ENCODE peak calls at places on chromosomes 12 and 14, in five cellular contexts. One of them, this sample, is unnamed.

GRCh38 chr12:27743601-27744000 is 33.0 kb downstream of the MRPS35 start:
- DNase-seq in iPS DF 6.9: no peak
- DNase-seq in A673: no peak
- DNase-seq in tibial nerve: no peak
- DNase-seq in CD8-positive, alpha-beta T cell: no peak
- DNase-seq in this sample: no peak

GRCh38 chr12:84336231-84336630 is 576.4 kb downstream of the SLC6A15 start:
- DNase-seq in iPS DF 6.9: no peak
- DNase-seq in A673: no peak
- DNase-seq in tibial nerve: no peak
- DNase-seq in CD8-positive, alpha-beta T cell: no peak
- DNase-seq in this sample: no peak

GRCh38 chr12:45415393-45415817 is 199.5 kb downstream of the ANO6 start:
- DNase-seq in iPS DF 6.9: no peak
- DNase-seq in A673: peak; percentile 72
- DNase-seq in tibial nerve: no peak
- DNase-seq in CD8-positive, alpha-beta T cell: no peak
- DNase-seq in this sample: no peak

GRCh38 chr14:93928184-93929047 is 1.3 kb downstream of the FAM181A start:
- DNase-seq in iPS DF 6.9: no peak
- DNase-seq in A673: no peak
- DNase-seq in tibial nerve: no peak
- DNase-seq in CD8-positive, alpha-beta T cell: no peak
- DNase-seq in this sample: no peak

GRCh38 chr12:77625441-77625840 is 205.3 kb upstream of the NAV3 start:
- DNase-seq in iPS DF 6.9: no peak
- DNase-seq in A673: no peak
- DNase-seq in tibial nerve: no peak
- DNase-seq in CD8-positive, alpha-beta T cell: no peak
- DNase-seq in this sample: no peak

GRCh38 chr14:56300495-56300894 is 182.3 kb downstream of the PELI2 start:
- DNase-seq in iPS DF 6.9: no peak
- DNase-seq in A673: peak; percentile 40
- DNase-seq in tibial nerve: no peak
- DNase-seq in CD8-positive, alpha-beta T cell: no peak
- DNase-seq in this sample: no peak

GRCh38 chr12:102939670-102940222 is 17.7 kb upstream of the ASCL1 start:
- DNase-seq in iPS DF 6.9: no peak
- DNase-seq in A673: no peak
- DNase-seq in tibial nerve: no peak
- DNase-seq in CD8-positive, alpha-beta T cell: no peak
- DNase-seq in this sample: no peak

GRCh38 chr12:27733052-27733656 is 22.5 kb downstream of the MRPS35 start:
- DNase-seq in iPS DF 6.9: no peak
- DNase-seq in A673: peak; percentile 45
- DNase-seq in tibial nerve: no peak
- DNase-seq in CD8-positive, alpha-beta T cell: no peak
- DNase-seq in this sample: peak; percentile 24

GRCh38 chr12:44159870-44160269 is 324.0 kb downstream of the TMEM117 start:
- DNase-seq in iPS DF 6.9: no peak
- DNase-seq in A673: no peak
- DNase-seq in tibial nerve: no peak
- DNase-seq in CD8-positive, alpha-beta T cell: no peak
- DNase-seq in this sample: no peak

GRCh38 chr12:78703820-78704525 is 160.6 kb upstream of the SYT1 start:
- DNase-seq in iPS DF 6.9: no peak
- DNase-seq in A673: peak; percentile 85
- DNase-seq in tibial nerve: no peak
- DNase-seq in CD8-positive, alpha-beta T cell: no peak
- DNase-seq in this sample: no peak

GRCh38 chr12:39966738-39967137 is 139.1 kb downstream of the SLC2A13 start:
- DNase-seq in iPS DF 6.9: no peak
- DNase-seq in A673: no peak
- DNase-seq in tibial nerve: no peak
- DNase-seq in CD8-positive, alpha-beta T cell: no peak
- DNase-seq in this sample: no peak

GRCh38 chr12:88810806-88811205 is 230.5 kb upstream of the KITLG start:
- DNase-seq in iPS DF 6.9: no peak
- DNase-seq in A673: no peak
- DNase-seq in tibial nerve: no peak
- DNase-seq in CD8-positive, alpha-beta T cell: no peak
- DNase-seq in this sample: no peak

GRCh38 chr12:52389313-52390207 is 4.1 kb upstream of the KRT84 start:
- DNase-seq in iPS DF 6.9: no peak
- DNase-seq in A673: no peak
- DNase-seq in tibial nerve: no peak
- DNase-seq in CD8-positive, alpha-beta T cell: no peak
- DNase-seq in this sample: no peak

GRCh38 chr14:75523771-75524171 is 1.5 kb downstream of the BATF start:
- DNase-seq in iPS DF 6.9: no peak
- DNase-seq in A673: no peak
- DNase-seq in tibial nerve: no peak
- DNase-seq in CD8-positive, alpha-beta T cell: no peak
- DNase-seq in this sample: no peak

GRCh38 chr12:27355486-27355885 is 22.9 kb downstream of the BMAL2 start:
- DNase-seq in iPS DF 6.9: no peak
- DNase-seq in A673: no peak
- DNase-seq in tibial nerve: no peak
- DNase-seq in CD8-positive, alpha-beta T cell: no peak
- DNase-seq in this sample: no peak

GRCh38 chr12:72241552-72241951 is 30.6 kb upstream of the TRHDE start:
- DNase-seq in iPS DF 6.9: no peak
- DNase-seq in A673: no peak
- DNase-seq in tibial nerve: no peak
- DNase-seq in CD8-positive, alpha-beta T cell: no peak
- DNase-seq in this sample: no peak

GRCh38 chr12:114668151-114668891 is 15.7 kb downstream of the TBX3 start:
- DNase-seq in iPS DF 6.9: no peak
- DNase-seq in A673: peak; percentile 62
- DNase-seq in tibial nerve: peak; percentile 56
- DNase-seq in CD8-positive, alpha-beta T cell: no peak
- DNase-seq in this sample: no peak

GRCh38 chr14:92005019-92005418 is 34.8 kb downstream of the TRIP11 start:
- DNase-seq in iPS DF 6.9: no peak
- DNase-seq in A673: no peak
- DNase-seq in tibial nerve: no peak
- DNase-seq in CD8-positive, alpha-beta T cell: no peak
- DNase-seq in this sample: peak; percentile 20

GRCh38 chr14:32028599-32028998 is 48.5 kb upstream of the ARHGAP5 start:
- DNase-seq in iPS DF 6.9: no peak
- DNase-seq in A673: no peak
- DNase-seq in tibial nerve: no peak
- DNase-seq in CD8-positive, alpha-beta T cell: no peak
- DNase-seq in this sample: no peak

GRCh38 chr12:53236443-53237111 is 4.6 kb upstream of the RARG start:
- DNase-seq in iPS DF 6.9: no peak
- DNase-seq in A673: no peak
- DNase-seq in tibial nerve: no peak
- DNase-seq in CD8-positive, alpha-beta T cell: no peak
- DNase-seq in this sample: peak; percentile 91

DNA sequence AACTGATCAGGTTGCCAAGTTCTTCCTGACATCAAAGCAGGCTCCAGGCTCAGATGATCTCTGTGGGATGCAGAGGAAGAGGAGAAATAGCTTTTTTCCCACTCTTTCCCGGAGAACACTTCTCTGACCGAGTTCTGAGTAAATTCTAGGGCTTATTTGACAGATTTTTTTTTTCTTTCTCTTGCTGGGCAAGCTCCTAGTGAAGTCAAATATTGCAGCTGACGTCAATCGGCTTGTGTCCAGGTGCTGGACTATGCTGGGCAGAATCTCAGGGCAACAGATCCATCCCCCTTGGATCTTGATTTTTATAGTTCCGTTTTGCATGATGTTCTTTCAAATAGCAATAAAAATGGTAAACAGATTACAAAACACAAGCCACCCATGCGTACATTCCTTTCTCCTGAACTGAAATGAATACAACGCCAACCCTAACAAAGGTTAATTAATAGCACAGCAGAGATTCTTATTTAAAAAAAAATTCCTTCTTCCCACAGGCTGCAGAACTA is 182.2 kb downstream of the NOVA1 start:
- DNase-seq in iPS DF 6.9: no peak
- DNase-seq in A673: no peak
- DNase-seq in tibial nerve: peak; percentile 77
- DNase-seq in CD8-positive, alpha-beta T cell: no peak
- DNase-seq in this sample: no peak
- H3K4me3 ChIP-seq in iPS DF 6.9: no peak overlapping the region
- H3K4me3 ChIP-seq in A673: no peak overlapping the region
- H3K4me3 ChIP-seq in tibial nerve: no peak overlapping the region
- H3K4me3 ChIP-seq in CD8-positive, alpha-beta T cell: no peak overlapping the region
- H3K4me3 ChIP-seq in this sample: no peak overlapping the region

DNA sequence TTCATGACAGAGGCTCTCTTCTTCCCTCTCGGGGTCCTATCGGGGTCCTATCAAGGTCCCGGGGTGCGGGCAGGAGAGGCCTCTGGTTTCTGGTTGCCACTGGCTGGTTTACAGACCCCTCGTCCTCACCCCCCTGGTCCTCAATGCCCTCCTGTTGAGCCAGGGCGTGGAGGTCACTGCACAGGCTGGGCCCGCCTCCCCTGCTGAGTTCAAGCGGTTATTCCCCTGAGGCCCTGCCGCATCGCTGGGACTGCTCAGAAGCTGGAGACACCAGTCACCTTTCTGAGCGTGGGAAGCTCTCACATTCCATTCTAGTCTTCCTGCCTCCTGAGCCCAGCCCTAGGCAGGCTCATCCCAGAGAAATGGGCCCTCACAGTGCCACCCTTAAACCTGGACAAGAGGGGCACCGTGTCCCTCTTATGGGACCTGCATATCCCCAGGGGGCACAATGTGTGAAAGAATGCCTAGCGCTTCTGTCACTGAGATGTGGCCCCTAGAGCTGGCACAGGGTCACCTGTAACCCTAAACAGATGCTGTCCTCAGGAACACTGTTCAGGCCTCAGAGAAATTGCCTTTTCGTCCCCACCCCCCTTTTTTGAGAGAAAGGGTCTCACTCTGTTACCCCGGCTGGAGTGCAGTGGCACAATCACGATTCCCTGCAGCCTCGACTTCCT is 177.7 kb upstream of the RGS6 start:
- DNase-seq in iPS DF 6.9: no peak
- DNase-seq in A673: no peak
- DNase-seq in tibial nerve: no peak
- DNase-seq in CD8-positive, alpha-beta T cell: no peak
- DNase-seq in this sample: no peak
- H3K36me3 ChIP-seq in iPS DF 6.9: no peaks in the 10 kb centered on the region
- H3K36me3 ChIP-seq in A673: no peaks in the 10 kb centered on the region
- H3K36me3 ChIP-seq in tibial nerve: no peaks in the 10 kb centered on the region
- H3K36me3 ChIP-seq in CD8-positive, alpha-beta T cell: no peaks in the 10 kb centered on the region
- H3K36me3 ChIP-seq in this sample: no peaks in the 10 kb centered on the region

GRCh38 chr12:96862326-96862725 is 44.7 kb upstream of the NEDD1 start:
- DNase-seq in iPS DF 6.9: no peak
- DNase-seq in A673: no peak
- DNase-seq in tibial nerve: no peak
- DNase-seq in CD8-positive, alpha-beta T cell: no peak
- DNase-seq in this sample: no peak
- H3K27ac ChIP-seq in iPS DF 6.9: no peak overlapping the region
- H3K27ac ChIP-seq in A673: no peak overlapping the region
- H3K27ac ChIP-seq in tibial nerve: no peak overlapping the region
- H3K27ac ChIP-seq in CD8-positive, alpha-beta T cell: no peak overlapping the region
- H3K27ac ChIP-seq in this sample: no peak overlapping the region

DNA sequence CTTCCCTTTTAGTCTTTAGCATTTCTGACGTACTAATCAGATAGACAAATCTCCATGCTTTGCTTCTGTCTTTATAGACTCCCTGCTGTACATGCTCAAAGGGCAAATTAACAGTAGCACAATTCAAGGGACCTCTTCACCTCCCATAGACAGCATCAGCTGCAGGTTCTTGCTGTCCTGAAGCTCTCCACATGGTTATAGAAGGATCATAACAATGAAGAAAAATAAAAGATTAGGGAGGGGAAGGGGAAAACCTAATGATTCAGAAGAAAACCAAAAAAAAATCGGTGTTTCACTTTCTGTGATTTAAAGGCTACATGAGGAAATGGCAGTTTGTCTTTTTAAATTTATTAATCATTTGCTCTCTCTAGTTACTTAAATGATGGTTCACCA is 155.5 kb downstream of the PTCSC3 start:
- DNase-seq in iPS DF 6.9: no peak
- DNase-seq in A673: no peak
- DNase-seq in tibial nerve: no peak
- DNase-seq in CD8-positive, alpha-beta T cell: no peak
- DNase-seq in this sample: no peak
- H3K4me3 ChIP-seq in iPS DF 6.9: no peak overlapping the region
- H3K4me3 ChIP-seq in A673: no peak overlapping the region
- H3K4me3 ChIP-seq in tibial nerve: no peak overlapping the region
- H3K4me3 ChIP-seq in CD8-positive, alpha-beta T cell: no peak overlapping the region
- H3K4me3 ChIP-seq in this sample: no peak overlapping the region

DNA sequence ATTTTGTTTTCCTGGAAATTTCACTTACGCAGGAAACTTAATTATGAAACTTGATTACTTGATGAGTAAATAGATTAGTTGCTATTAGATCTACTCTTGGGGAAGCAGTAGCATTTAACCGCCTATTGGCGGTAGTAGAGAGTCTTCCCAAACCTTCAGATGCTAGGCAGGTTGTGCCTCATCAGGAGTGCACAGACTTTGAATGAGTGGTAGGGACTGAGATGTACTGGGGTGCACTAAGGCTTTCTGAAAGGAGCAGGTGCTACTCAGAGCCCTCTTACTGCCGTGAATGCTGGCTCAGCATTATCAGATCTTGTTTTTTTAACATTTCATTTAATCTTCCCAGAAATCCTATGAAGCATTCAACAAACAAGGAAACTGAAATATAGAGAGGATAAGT is 7.7 kb downstream of the GATC start:
- DNase-seq in iPS DF 6.9: no peak
- DNase-seq in A673: peak; percentile 52
- DNase-seq in tibial nerve: no peak
- DNase-seq in CD8-positive, alpha-beta T cell: no peak
- DNase-seq in this sample: peak; percentile 36
- H3K36me3 ChIP-seq in iPS DF 6.9: peaks cover 7% of the 10 kb centered on the region
- H3K36me3 ChIP-seq in A673: peaks cover 70% of the 10 kb centered on the region
- H3K36me3 ChIP-seq in tibial nerve: no peaks in the 10 kb centered on the region
- H3K36me3 ChIP-seq in CD8-positive, alpha-beta T cell: peaks cover 23% of the 10 kb centered on the region
- H3K36me3 ChIP-seq in this sample: peaks cover 27% of the 10 kb centered on the region

DNA sequence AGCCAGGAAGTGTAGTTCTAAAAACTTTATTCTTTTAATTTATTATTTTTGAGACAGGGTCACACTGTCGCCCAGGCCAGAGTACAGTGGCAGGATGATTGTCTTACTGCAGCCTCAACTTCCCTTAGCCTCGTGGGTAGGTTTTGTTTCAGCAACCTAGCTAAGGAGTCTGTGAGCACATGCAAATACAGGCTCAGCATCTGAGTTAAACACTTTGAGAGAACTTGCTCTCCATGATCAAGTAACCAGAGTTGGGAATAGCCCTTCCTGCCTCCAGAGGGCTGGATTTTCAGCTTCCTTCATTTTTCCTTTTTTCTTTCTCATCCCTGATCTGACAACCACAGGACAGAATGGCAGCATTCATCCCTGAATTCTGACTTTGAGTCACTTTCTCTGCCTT is 871.3 kb downstream of the GALC start:
- DNase-seq in iPS DF 6.9: no peak
- DNase-seq in A673: no peak
- DNase-seq in tibial nerve: no peak
- DNase-seq in CD8-positive, alpha-beta T cell: no peak
- DNase-seq in this sample: no peak
- H3K27ac ChIP-seq in iPS DF 6.9: no peak overlapping the region
- H3K27ac ChIP-seq in A673: no peak overlapping the region
- H3K27ac ChIP-seq in tibial nerve: no peak overlapping the region
- H3K27ac ChIP-seq in CD8-positive, alpha-beta T cell: no peak overlapping the region
- H3K27ac ChIP-seq in this sample: no peak overlapping the region